ENCODE peak calls at places on chromosomes 12 and 14, in six cellular contexts. B is T-helper 1 cell; K is stimulated activated CD4-positive, alpha-beta T cell treated with anti-CD3 and anti-CD28 coated beads, Interleukin-2, amount 100 ng/mL, for 48 hours; R is AG09319; Z is uterus; Q is AG20443. S is an unnamed sample.

GRCh38 chr14:24145700-24146621 is at the start of gene PSME2:
- DNase-seq in B (no peak), K (no peak), R (no peak), Z (no peak), Q (no peak), S (no peak)

GRCh38 chr12:27012239-27012981 is 1.8 kb downstream of the TM7SF3 start:
- DNase-seq in B (no peak), K (no peak), R (no peak), Z (no peak), Q (no peak), S (no peak)

GRCh38 chr12:106994579-106995220 is 7.8 kb upstream of the MTERF2 start:
- DNase-seq in B (no peak), K (no peak), R (no peak), Z (no peak), Q (peak; percentile 75), S (no peak)

GRCh38 chr12:115233891-115234543 is 550.0 kb upstream of the TBX3 start:
- DNase-seq in B (no peak), K (no peak), R (no peak), Z (no peak), Q (no peak), S (no peak)

GRCh38 chr14:91350813-91351507 is 66.7 kb downstream of the CCDC88C start:
- DNase-seq in B (no peak), K (peak; percentile 53), R (no peak), Z (no peak), Q (no peak), S (no peak)

GRCh38 chr12:45446013-45446412 is 230.1 kb downstream of the ANO6 start:
- DNase-seq in B (no peak), K (no peak), R (no peak), Z (no peak), Q (no peak), S (no peak)

GRCh38 chr12:98151105-98151504 is 364.3 kb upstream of the TMPO start:
- DNase-seq in B (no peak), K (no peak), R (no peak), Z (no peak), Q (no peak), S (no peak)

GRCh38 chr14:73290279-73290678 is 53.0 kb downstream of the PAPLN start:
- DNase-seq in B (no peak), K (no peak), R (no peak), Z (no peak), Q (no peak), S (no peak)

GRCh38 chr14:96634896-96635295 is 132.7 kb downstream of the PAPOLA start:
- DNase-seq in B (no peak), K (no peak), R (no peak), Z (peak; percentile 2), Q (peak; percentile 4), S (peak; percentile 3)

GRCh38 chr14:51860164-51860835 is at the start of gene GNG2:
- DNase-seq in B (peak; percentile 70), K (peak; percentile 64), R (peak; percentile 50), Z (peak; percentile 70), Q (peak; percentile 85), S (peak; percentile 66)

GRCh38 chr14:76844223-76844622 is 18.0 kb downstream of the LRRC74A start:
- DNase-seq in B (no peak), K (peak; percentile 45), R (no peak), Z (peak; percentile 22), Q (no peak), S (no peak)

GRCh38 chr12:58421990-58422389 is 480.6 kb downstream of the ATP23 start:
- DNase-seq in B (no peak), K (no peak), R (no peak), Z (no peak), Q (no peak), S (no peak)

GRCh38 chr14:52314521-52315354 is 626 bp downstream of the PTGER2 start:
- DNase-seq in B (peak; percentile 23), K (no peak), R (no peak), Z (peak; percentile 42), Q (peak; percentile 57), S (no peak)

GRCh38 chr12:117100251-117100650 is 1.0 kb upstream of the TESC start:
- DNase-seq in B (no peak), K (no peak), R (no peak), Z (no peak), Q (peak; percentile 66), S (peak; percentile 44)

GRCh38 chr14:67964391-67964812 is 144.8 kb downstream of the RAD51B start:
- DNase-seq in B (no peak), K (no peak), R (peak; percentile 69), Z (no peak), Q (peak; percentile 55), S (no peak)

GRCh38 chr12:121866331-121866730 is 7.7 kb upstream of the HPD start:
- DNase-seq in B (no peak), K (no peak), R (no peak), Z (no peak), Q (no peak), S (no peak)

GRCh38 chr14:91796622-91797347 is 64.9 kb upstream of the CATSPERB start:
- DNase-seq in B (no peak), K (no peak), R (peak; percentile 3), Z (no peak), Q (peak; percentile 27), S (no peak)

S was measured in HEK293T.